ENCODE peak calls at places on chromosomes 13 and 19, in six cellular contexts. Y is H1, J is GM12878, S is WTC11, D is K562, O is HepG2. B is an unnamed sample.

GRCh38 chr13:46389457-46389856 is 2.4 kb upstream of the RUBCNL start:
- DNase-seq in Y (no peak), J (no peak), S (no peak), D (no peak), O (no peak), B (no peak)

GRCh38 chr19:45569619-45570421 is 14.8 kb downstream of the OPA3 start:
- DNase-seq in Y (peak), J (no peak), S (peak), D (peak), O (peak), B (peak)

GRCh38 chr13:65638572-65639168 is 1591.5 kb downstream of the PCDH9 start:
- DNase-seq in Y (no peak), J (no peak), S (no peak), D (peak), O (peak), B (peak)

GRCh38 chr13:74406439-74406838 is 272.2 kb upstream of the KLF12 start:
- DNase-seq in Y (no peak), J (no peak), S (no peak), D (no peak), O (no peak), B (no peak)

GRCh38 chr19:18233224-18233825 is 7.1 kb upstream of the PDE4C start:
- DNase-seq in Y (peak), J (no peak), S (peak), D (peak), O (peak), B (no peak)

GRCh38 chr13:49560270-49561063 is 24.9 kb downstream of the RCBTB1 start:
- DNase-seq in Y (no peak), J (no peak), S (peak), D (no peak), O (peak), B (no peak)

GRCh38 chr13:51814825-51815650 is 11.1 kb upstream of the DHRS12 start:
- DNase-seq in Y (peak), J (no peak), S (peak), D (peak), O (peak), B (peak)

GRCh38 chr13:101209206-101209893 is 207.0 kb downstream of the NALCN start:
- DNase-seq in Y (no peak), J (no peak), S (no peak), D (no peak), O (no peak), B (no peak)

GRCh38 chr13:106348032-106348431 is 187.4 kb downstream of the EFNB2 start:
- DNase-seq in Y (no peak), J (no peak), S (no peak), D (no peak), O (no peak), B (peak)

GRCh38 chr19:43625918-43626579 is 6.6 kb upstream of the ZNF428 start:
- DNase-seq in Y (peak), J (no peak), S (peak), D (peak), O (no peak), B (no peak)

GRCh38 chr13:98385591-98385990 is 191.3 kb downstream of the STK24 start:
- DNase-seq in Y (no peak), J (no peak), S (no peak), D (no peak), O (no peak), B (no peak)

GRCh38 chr19:11496391-11497163 is 9.1 kb downstream of the ZNF653 start:
- DNase-seq in Y (peak), J (no peak), S (peak), D (peak), O (peak), B (peak)

GRCh38 chr13:57314897-57315520 is 148.0 kb downstream of the PRR20E start:
- DNase-seq in Y (no peak), J (no peak), S (no peak), D (no peak), O (no peak), B (no peak)

GRCh38 chr13:51519839-51520238 is 64.4 kb upstream of the WDFY2 start:
- DNase-seq in Y (no peak), J (no peak), S (no peak), D (no peak), O (peak), B (no peak)

GRCh38 chr19:36771275-36772231 is 1.1 kb downstream of the ZNF850 start:
- DNase-seq in Y (peak), J (peak), S (peak), D (peak), O (peak), B (no peak)
- TF ChIP-seq ATF3 in Y (peak), J (no peak), S (no peak), D (no peak), O (no peak), B (no peak)

DNA sequence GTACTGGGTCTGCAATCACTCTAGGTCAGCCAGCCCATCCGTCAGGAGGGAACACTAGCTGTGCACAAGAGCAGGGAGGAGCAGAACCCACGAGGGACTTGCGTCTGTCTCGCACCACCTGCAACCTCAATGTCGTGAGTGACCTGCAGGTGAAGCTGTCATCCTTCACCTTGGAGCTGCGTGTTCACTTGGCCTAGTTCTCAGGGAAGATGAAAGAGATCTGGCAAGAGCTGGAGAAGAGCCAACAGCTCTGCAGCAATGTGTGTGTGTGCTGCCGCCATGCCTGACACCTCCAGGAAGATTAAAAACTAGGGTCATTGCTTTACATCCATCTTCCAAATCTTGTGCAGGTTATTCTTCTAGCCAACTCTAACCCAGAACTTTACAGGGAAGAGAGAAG is 117.6 kb upstream of the MRI1 start:
- DNase-seq in Y (no peak), J (no peak), S (no peak), D (no peak), O (no peak), B (no peak)
- TF ChIP-seq ATF3 in Y (no peak), J (no peak), S (no peak), D (no peak), O (no peak), B (no peak)

GRCh38 chr19:41801031-41801430 is 4.6 kb downstream of the CEACAM3 start:
- DNase-seq in Y (no peak), J (no peak), S (no peak), D (no peak), O (no peak), B (no peak)

GRCh38 chr19:41804327-41804726 is 7.9 kb downstream of the CEACAM3 start:
- DNase-seq in Y (no peak), J (no peak), S (no peak), D (no peak), O (no peak), B (no peak)

GRCh38 chr19:41802770-41803169 is 6.4 kb downstream of the CEACAM3 start:
- DNase-seq in Y (no peak), J (no peak), S (no peak), D (no peak), O (no peak), B (no peak)

GRCh38 chr19:41799444-41800000 is 3.1 kb downstream of the CEACAM3 start:
- DNase-seq in Y (no peak), J (no peak), S (no peak), D (no peak), O (peak), B (no peak)

GRCh38 chr19:41801682-41802317 is 5.4 kb downstream of the CEACAM3 start:
- DNase-seq in Y (no peak), J (no peak), S (no peak), D (no peak), O (no peak), B (no peak)
- TF ChIP-seq ATF3 in Y (no peak), J (no peak), S (no peak), D (no peak), O (no peak), B (no peak)

GRCh38 chr19:2207008-2207407 is 29.1 kb downstream of the PLEKHJ1 start:
- DNase-seq in Y (no peak), J (no peak), S (no peak), D (no peak), O (no peak), B (no peak)

GRCh38 chr19:2208975-2209374 is 27.2 kb downstream of the PLEKHJ1 start:
- DNase-seq in Y (no peak), J (no peak), S (no peak), D (no peak), O (no peak), B (no peak)

GRCh38 chr19:2210206-2210605 is 25.9 kb downstream of the PLEKHJ1 start:
- DNase-seq in Y (no peak), J (no peak), S (no peak), D (no peak), O (no peak), B (no peak)

GRCh38 chr19:2209408-2209807 is 26.7 kb downstream of the PLEKHJ1 start:
- DNase-seq in Y (no peak), J (no peak), S (no peak), D (no peak), O (no peak), B (no peak)

GRCh38 chr19:2207991-2208860 is 27.9 kb downstream of the PLEKHJ1 start:
- DNase-seq in Y (peak), J (no peak), S (peak), D (peak), O (no peak), B (no peak)
- TF ChIP-seq ATF3 in Y (no peak), J (no peak), S (no peak), D (no peak), O (no peak), B (no peak)

GRCh38 chr19:31595521-31595920 is 246.3 kb upstream of the TSHZ3 start:
- DNase-seq in Y (no peak), J (no peak), S (no peak), D (no peak), O (no peak), B (no peak)

GRCh38 chr19:31589109-31589508 is 239.9 kb upstream of the TSHZ3 start:
- DNase-seq in Y (no peak), J (no peak), S (no peak), D (no peak), O (no peak), B (no peak)

GRCh38 chr19:31596751-31597150 is 247.5 kb upstream of the TSHZ3 start:
- DNase-seq in Y (no peak), J (no peak), S (no peak), D (no peak), O (no peak), B (no peak)

GRCh38 chr19:31591258-31591657 is 242.0 kb upstream of the TSHZ3 start:
- DNase-seq in Y (no peak), J (no peak), S (no peak), D (no peak), O (no peak), B (no peak)

DNA sequence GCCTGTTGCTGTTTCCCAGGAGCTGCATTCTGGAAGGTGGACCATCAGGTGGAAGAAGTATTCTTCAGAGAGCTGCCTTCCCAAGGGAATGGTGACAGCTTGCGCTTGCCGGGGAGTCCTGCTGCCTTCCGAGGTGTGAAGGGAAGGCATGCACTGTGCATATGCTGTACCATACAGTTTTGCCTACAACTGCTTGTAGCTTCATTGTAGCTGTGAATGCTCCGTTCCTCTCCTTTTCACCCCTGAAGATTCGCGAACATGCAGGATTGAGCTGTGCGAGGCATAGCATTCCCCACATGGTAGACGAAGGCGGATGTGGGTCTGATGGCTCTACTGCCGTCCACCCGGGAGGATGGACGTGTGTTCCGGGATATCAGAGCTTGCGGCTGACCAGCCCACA is 243.2 kb upstream of the TSHZ3 start:
- DNase-seq in Y (no peak), J (no peak), S (no peak), D (no peak), O (no peak), B (no peak)
- TF ChIP-seq ATF3 in Y (no peak), J (no peak), S (no peak), D (no peak), O (no peak), B (no peak)

GRCh38 chr13:33015275-33015674 is 948 bp upstream of the KL start:
- DNase-seq in Y (no peak), J (no peak), S (peak), D (no peak), O (no peak), B (no peak)

GRCh38 chr13:33017410-33017929 is 1.2 kb downstream of the KL start:
- DNase-seq in Y (no peak), J (peak), S (peak), D (peak), O (peak), B (no peak)

GRCh38 chr13:33018886-33019285 is 2.7 kb downstream of the KL start:
- DNase-seq in Y (no peak), J (no peak), S (no peak), D (no peak), O (no peak), B (no peak)

GRCh38 chr13:33015791-33016323 is 366 bp upstream of the KL start:
- DNase-seq in Y (peak), J (no peak), S (peak), D (no peak), O (no peak), B (no peak)

GRCh38 chr13:33016414-33017409 is at the start of gene KL:
- DNase-seq in Y (peak), J (no peak), S (peak), D (no peak), O (no peak), B (no peak)
- TF ChIP-seq ATF3 in Y (no peak), J (no peak), S (no peak), D (no peak), O (no peak), B (no peak)